ENCODE peak calls at places on chromosomes 5 and 9, in ten cellular contexts. M, N, U, K, H, I, L, R, D and O are unnamed samples.

GRCh38 chr9:131402738-131403492 is 9.0 kb downstream of the PRRC2B start:
- DNase-seq in H (no peak), I (no peak), L (peak), R (peak), U (peak), N (peak), D (no peak), M (peak), K (peak), O (no peak)

GRCh38 chr5:157612071-157612476 is 36.5 kb upstream of the ADAM19 start:
- DNase-seq in R (no peak), L (no peak), H (no peak), D (no peak), N (no peak), M (no peak), K (no peak), I (peak), U (peak), O (no peak)

GRCh38 chr5:65094279-65094678 is 325.5 kb downstream of the CWC27 start:
- DNase-seq in D (no peak), H (no peak), R (no peak), N (no peak), M (no peak), U (no peak), L (no peak), K (no peak), I (no peak), O (no peak)

GRCh38 chr5:117249086-117249815 is 674.6 kb upstream of the SEMA6A start:
- DNase-seq in M (no peak), K (no peak), L (no peak), N (no peak), H (no peak), U (no peak), D (no peak), I (no peak), R (peak), O (no peak)

GRCh38 chr9:125820100-125820804 is 73.1 kb downstream of the PBX3 start:
- DNase-seq in M (no peak), N (no peak), R (no peak), I (peak), U (no peak), H (no peak), K (no peak), L (no peak), D (no peak), O (no peak)

GRCh38 chr5:135600971-135601381 is 22.2 kb upstream of the CXCL14 start:
- DNase-seq in H (no peak), L (no peak), M (no peak), N (no peak), R (no peak), U (no peak), K (no peak), D (no peak), I (no peak), O (no peak)

GRCh38 chr9:14193338-14193980 is 120.5 kb downstream of the NFIB start:
- DNase-seq in L (no peak), H (no peak), D (no peak), R (no peak), U (no peak), M (no peak), N (no peak), I (no peak), K (no peak), O (no peak)

GRCh38 chr5:76679231-76679630 is 36.7 kb upstream of the F2R start:
- DNase-seq in N (no peak), R (no peak), D (no peak), M (no peak), K (no peak), H (no peak), L (no peak), I (no peak), U (no peak), O (no peak)

GRCh38 chr5:157535042-157535865 is 40.3 kb downstream of the ADAM19 start:
- DNase-seq in I (no peak), H (no peak), N (no peak), M (no peak), R (no peak), L (no peak), U (no peak), D (no peak), K (no peak), O (no peak)

GRCh38 chr9:95363051-95363841 is 45.7 kb upstream of the FANCC start:
- DNase-seq in R (no peak), H (no peak), M (no peak), I (no peak), U (no peak), N (peak), D (no peak), L (no peak), K (no peak), O (no peak)

GRCh38 chr5:56670916-56671315 is 144.4 kb upstream of the MAP3K1 start:
- DNase-seq in I (no peak), H (no peak), N (no peak), R (no peak), L (no peak), D (no peak), U (no peak), M (no peak), K (no peak), O (no peak)

GRCh38 chr5:157559301-157559700 is 16.3 kb downstream of the ADAM19 start:
- DNase-seq in K (no peak), D (no peak), H (no peak), N (peak), I (no peak), L (no peak), M (no peak), U (peak), R (no peak), O (no peak)

GRCh38 chr5:127088226-127088625 is 14.9 kb upstream of the C5orf63 start:
- DNase-seq in M (peak), K (no peak), H (no peak), D (no peak), I (no peak), N (peak), U (peak), L (peak), R (no peak), O (no peak)

GRCh38 chr5:181163487-181164075 is 16.2 kb downstream of the OR2V2 start:
- DNase-seq in N (no peak), M (no peak), R (peak), D (no peak), K (no peak), L (no peak), H (no peak), U (no peak), I (no peak), O (no peak)

GRCh38 chr5:88288798-88289197 is 20.2 kb upstream of the TMEM161B start:
- DNase-seq in U (no peak), K (no peak), L (no peak), H (no peak), D (no peak), N (no peak), M (no peak), I (no peak), R (no peak), O (no peak)

GRCh38 chr5:50727149-50727496 is 60.7 kb downstream of the PARP8 start:
- DNase-seq in K (no peak), N (no peak), H (no peak), D (no peak), M (no peak), L (no peak), R (no peak), I (no peak), U (no peak), O (no peak)

GRCh38 chr9:70278312-70278711 is 19.5 kb downstream of the SMC5 start:
- DNase-seq in N (no peak), L (no peak), R (no peak), K (no peak), M (no peak), H (no peak), I (no peak), U (no peak), D (no peak), O (no peak)

GRCh38 chr9:127199001-127199791 is 65.4 kb upstream of the GARNL3 start:
- DNase-seq in M (peak), R (peak), H (peak), N (no peak), K (peak), L (peak), D (peak), U (peak), I (peak), O (peak)

GRCh38 chr9:127877566-127877998 is at the start of gene AK1:
- DNase-seq in U (peak), M (no peak), N (no peak), I (peak), H (no peak), D (no peak), R (peak), L (no peak), K (peak), O (no peak)

GRCh38 chr9:111601237-111602018 is 2.0 kb upstream of the PTGR1 start:
- DNase-seq in R (no peak), D (no peak), N (no peak), I (no peak), L (peak), U (no peak), K (no peak), H (no peak), M (no peak), O (no peak)

GRCh38 chr5:5407924-5408323 is 14.6 kb upstream of the ICE1 start:
- DNase-seq in D (no peak), K (no peak), U (no peak), L (no peak), N (no peak), R (no peak), M (no peak), I (no peak), H (no peak), O (no peak)

GRCh38 chr5:56737002-56737621 is 78.2 kb upstream of the MAP3K1 start:
- DNase-seq in M (no peak), D (no peak), U (no peak), L (no peak), R (no peak), I (no peak), K (no peak), H (no peak), N (no peak), O (no peak)

GRCh38 chr9:16023466-16023865 is 470.6 kb downstream of the CCDC171 start:
- DNase-seq in D (no peak), M (no peak), N (no peak), U (no peak), R (no peak), H (no peak), K (no peak), L (no peak), I (no peak), O (no peak)

GRCh38 chr5:10354048-10354872 is 765 bp downstream of the MARCHF6 start:
- DNase-seq in K (peak), D (peak), M (no peak), R (peak), N (no peak), L (peak), H (peak), U (no peak), I (peak), O (no peak)

GRCh38 chr5:133899506-133899905 is 68.9 kb downstream of the C5orf15 start:
- DNase-seq in L (no peak), I (no peak), M (no peak), K (no peak), N (no peak), U (no peak), H (no peak), R (no peak), D (no peak), O (no peak)

GRCh38 chr5:170860818-170861217 is 1.0 kb upstream of the RANBP17 start:
- DNase-seq in M (no peak), R (no peak), N (no peak), U (no peak), H (no peak), D (no peak), K (no peak), I (no peak), L (no peak), O (no peak)

GRCh38 chr5:94778299-94778698 is 159.8 kb downstream of the SLF1 start:
- DNase-seq in N (no peak), K (no peak), H (no peak), I (no peak), M (no peak), D (no peak), R (no peak), U (no peak), L (no peak), O (no peak)

GRCh38 chr5:97111004-97111403 is 31.4 kb downstream of the LIX1 start:
- DNase-seq in D (no peak), K (no peak), L (no peak), H (no peak), M (no peak), R (peak), I (no peak), U (no peak), N (no peak), O (no peak)

GRCh38 chr5:31623249-31623648 is 15.7 kb upstream of the PDZD2 start:
- DNase-seq in U (no peak), N (no peak), I (no peak), K (no peak), H (no peak), M (no peak), R (no peak), L (no peak), D (no peak), O (no peak)

GRCh38 chr9:109192732-109193361 is 25.8 kb upstream of the FRRS1L start:
- DNase-seq in L (peak), I (peak), N (no peak), R (peak), D (peak), M (no peak), K (no peak), H (no peak), U (no peak), O (no peak)

GRCh38 chr9:38181866-38182265 is 112.8 kb upstream of the SHB start:
- DNase-seq in I (no peak), K (no peak), U (no peak), M (no peak), N (no peak), D (no peak), R (no peak), L (no peak), H (no peak), O (no peak)

GRCh38 chr5:135714126-135714894 is 120.2 kb upstream of the SLC25A48 start:
- DNase-seq in N (no peak), D (no peak), I (no peak), R (no peak), M (no peak), L (no peak), U (no peak), K (no peak), H (no peak), O (no peak)

GRCh38 chr5:73674669-73675004 is 48.6 kb downstream of the ARHGEF28 start:
- DNase-seq in L (no peak), D (no peak), K (no peak), R (no peak), N (no peak), I (no peak), U (no peak), H (no peak), M (no peak), O (no peak)

GRCh38 chr5:126801992-126802294 is 25.0 kb downstream of the LMNB1 start:
- DNase-seq in L (no peak), M (peak), D (peak), R (no peak), N (no peak), H (no peak), I (no peak), U (no peak), K (no peak), O (no peak)

GRCh38 chr5:52007230-52007858 is 624.1 kb downstream of the ISL1 start:
- DNase-seq in I (peak), R (peak), L (peak), D (no peak), M (no peak), K (no peak), N (no peak), U (no peak), H (no peak), O (no peak)

GRCh38 chr9:114004221-114004716 is 73.8 kb downstream of the AMBP start:
- DNase-seq in L (no peak), H (no peak), I (peak), N (no peak), M (no peak), U (peak), K (peak), R (no peak), D (no peak), O (peak)

GRCh38 chr9:73845954-73846690 is 651.0 kb upstream of the RORB start:
- DNase-seq in R (peak), L (no peak), I (no peak), U (no peak), D (no peak), H (no peak), M (no peak), N (no peak), K (no peak), O (no peak)

GRCh38 chr5:76472338-76473336 is 69.6 kb downstream of the IQGAP2 start:
- DNase-seq in K (no peak), D (no peak), N (no peak), R (no peak), M (no peak), I (no peak), L (peak), H (no peak), U (peak), O (no peak)

DNA sequence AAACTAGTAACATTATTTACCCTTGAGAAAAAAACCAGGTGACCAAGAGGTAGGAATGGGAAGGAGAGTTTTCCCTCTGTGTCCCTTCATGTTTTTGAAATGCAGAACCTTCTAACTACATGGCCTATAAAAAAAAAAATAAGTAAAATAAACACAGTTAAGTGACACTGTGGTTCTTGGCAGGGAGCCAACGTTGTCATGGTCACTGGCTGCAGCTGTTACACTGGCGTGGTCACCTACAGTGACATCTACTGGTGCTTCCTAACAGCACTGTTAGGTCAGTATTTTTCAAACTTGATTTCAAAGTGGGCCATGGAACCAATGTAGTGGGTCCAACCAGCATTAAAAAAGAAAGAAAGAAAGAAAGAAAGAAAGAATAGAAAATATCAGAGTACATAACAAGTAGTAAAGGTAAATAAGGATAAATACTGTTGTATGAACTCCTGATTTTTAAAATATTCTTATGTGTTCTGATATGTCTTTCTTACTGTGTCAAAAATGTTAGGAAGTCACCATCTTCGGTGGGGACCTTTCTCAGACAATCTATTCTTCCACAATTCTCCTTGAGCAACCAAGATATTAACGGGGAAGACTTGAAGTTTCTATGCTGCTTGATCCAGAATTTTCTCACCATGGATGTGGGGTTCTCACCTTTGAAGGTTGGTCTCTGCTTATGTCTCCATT is 59.1 kb upstream of the PJA2 start:
- DNase-seq in M (peak), K (peak), R (peak), N (peak), L (peak), H (peak), U (peak), D (peak), I (peak), O (peak)
- TF ChIP-seq CTCF in M (peak), K (peak), R (peak), N (peak), L (peak), H (peak), U (peak), D (peak), I (peak), O (peak)

GRCh38 chr9:124038790-124039633 is 27.4 kb downstream of the LHX2 start:
- DNase-seq in D (no peak), M (no peak), R (no peak), N (no peak), H (no peak), I (no peak), U (no peak), K (no peak), L (peak), O (no peak)
- TF ChIP-seq CTCF in D (no peak), M (peak), R (peak), N (peak), H (no peak), I (no peak), U (no peak), K (no peak), L (peak), O (no peak)

GRCh38 chr5:90874066-90874465 is 315.5 kb downstream of the ADGRV1 start:
- DNase-seq in R (no peak), M (no peak), I (no peak), L (no peak), D (no peak), K (no peak), U (no peak), H (no peak), N (no peak), O (no peak)
- TF ChIP-seq CTCF in R (no peak), M (no peak), I (no peak), L (no peak), D (no peak), K (no peak), U (no peak), H (no peak), N (no peak), O (no peak)

GRCh38 chr5:6711409-6712135 is 1.7 kb upstream of the TENT4A start:
- DNase-seq in H (no peak), M (no peak), I (no peak), N (no peak), D (no peak), L (no peak), K (no peak), U (no peak), R (no peak), O (peak)
- TF ChIP-seq CTCF in H (no peak), M (no peak), I (no peak), N (no peak), D (no peak), L (no peak), K (peak), U (no peak), R (no peak), O (no peak)

GRCh38 chr5:148685520-148686134 is 31.3 kb upstream of the HTR4 start:
- DNase-seq in I (no peak), N (no peak), U (no peak), H (no peak), M (no peak), R (no peak), D (no peak), K (no peak), L (no peak), O (no peak)

GRCh38 chr5:148688787-148689186 is 34.5 kb upstream of the HTR4 start:
- DNase-seq in N (no peak), U (no peak), H (no peak), M (no peak), D (no peak), R (no peak), K (no peak), L (no peak), I (no peak), O (no peak)

GRCh38 chr5:148687871-148688270 is 33.5 kb upstream of the HTR4 start:
- DNase-seq in K (no peak), U (no peak), N (no peak), R (no peak), L (no peak), I (no peak), H (no peak), D (no peak), M (no peak), O (no peak)

GRCh38 chr5:148684528-148684927 is 30.2 kb upstream of the HTR4 start:
- DNase-seq in D (no peak), N (no peak), I (no peak), R (no peak), L (no peak), H (no peak), U (no peak), K (no peak), M (no peak), O (no peak)

GRCh38 chr5:148687427-148687826 is 33.1 kb upstream of the HTR4 start:
- DNase-seq in L (no peak), K (no peak), N (no peak), M (no peak), H (no peak), D (no peak), U (no peak), I (peak), R (peak), O (no peak)
- TF ChIP-seq CTCF in L (no peak), K (peak), N (peak), M (peak), H (no peak), D (peak), U (peak), I (peak), R (peak), O (peak)